ENCODE peak calls at places on chromosomes 7 and 10, in eight cellular contexts. N is SW480; M is cardiac muscle cell; U is iPS-NIHi11; K is AML-193; R is GM12891; V is effector CD4-positive, alpha-beta T cell; F is NCI-H1436. I is an unnamed sample.
A peak's percentile ranks its signal among the peaks of the same experiment; 100 is the strongest.

GRCh38 chr10:49332768-49333167 is 33.8 kb downstream of the C10orf71 start:
- DNase-seq in K (no peak), F (no peak), M (no peak), N (no peak), U (no peak), V (no peak), R (no peak), I (no peak)

GRCh38 chr7:158919686-158920085 is 63.3 kb downstream of the DYNC2I1 start:
- DNase-seq in F (no peak), N (no peak), U (no peak), K (no peak), R (no peak), V (no peak), M (no peak), I (no peak)

GRCh38 chr10:48533951-48534720 is 70.7 kb downstream of the ARHGAP22 start:
- DNase-seq in N (no peak), F (no peak), U (peak; percentile 56), M (peak; percentile 22), K (no peak), V (no peak), R (no peak), I (peak; percentile 40)

GRCh38 chr7:1454471-1455065 is 4.7 kb downstream of the MICALL2 start:
- DNase-seq in F (no peak), N (no peak), K (no peak), R (no peak), M (no peak), U (no peak), V (no peak), I (no peak)

GRCh38 chr10:103069453-103070331 is 123.4 kb downstream of the NT5C2 start:
- DNase-seq in N (peak; percentile 52), U (peak; percentile 81), V (peak; percentile 59), R (no peak), M (peak; percentile 78), F (peak; percentile 65), K (peak; percentile 30), I (peak; percentile 39)

GRCh38 chr10:112227331-112227961 is 43.9 kb upstream of the GPAM start:
- DNase-seq in N (peak; percentile 35), R (no peak), K (peak; percentile 36), M (no peak), V (no peak), F (no peak), U (no peak), I (no peak)

GRCh38 chr10:128011059-128011979 is 104.4 kb downstream of the PTPRE start:
- DNase-seq in M (peak; percentile 83), U (peak; percentile 95), R (peak; percentile 82), V (peak; percentile 84), F (peak; percentile 65), N (peak; percentile 51), K (peak; percentile 54), I (peak; percentile 41)

GRCh38 chr10:97096327-97097153 is 89.2 kb downstream of the SLIT1 start:
- DNase-seq in F (no peak), V (no peak), N (no peak), R (no peak), M (peak; percentile 88), K (no peak), U (no peak), I (no peak)

GRCh38 chr7:122764020-122764419 is 61.3 kb upstream of the RNF148 start:
- DNase-seq in F (no peak), U (no peak), V (no peak), R (no peak), K (no peak), N (no peak), M (no peak), I (no peak)

GRCh38 chr10:132395704-132396494 is 1.1 kb upstream of the PWWP2B start:
- DNase-seq in N (no peak), K (no peak), M (peak; percentile 84), F (no peak), R (no peak), V (peak; percentile 20), U (peak; percentile 85), I (no peak)

GRCh38 chr7:130276796-130277762 is 10.4 kb downstream of the CPA2 start:
- DNase-seq in R (no peak), K (no peak), F (peak; percentile 55), V (no peak), M (no peak), U (no peak), N (no peak), I (no peak)

GRCh38 chr10:83724471-83725241 is 414.7 kb upstream of the GHITM start:
- DNase-seq in V (no peak), U (no peak), F (no peak), K (no peak), N (no peak), R (peak; percentile 2), M (no peak), I (no peak)

GRCh38 chr7:41886257-41886905 is 183.5 kb upstream of the INHBA start:
- DNase-seq in N (no peak), V (no peak), F (no peak), M (no peak), R (no peak), U (no peak), K (no peak), I (no peak)

GRCh38 chr7:45123913-45124312 is 12.4 kb upstream of the TBRG4 start:
- DNase-seq in V (no peak), K (no peak), M (no peak), U (peak; percentile 65), N (no peak), F (no peak), R (no peak), I (no peak)

GRCh38 chr10:52801951-52802350 is 29.4 kb upstream of the MBL2 start:
- DNase-seq in R (no peak), N (no peak), U (no peak), M (no peak), K (no peak), F (no peak), V (no peak), I (no peak)

GRCh38 chr10:132103116-132103910 is 37.6 kb downstream of the JAKMIP3 start:
- DNase-seq in K (no peak), F (no peak), V (no peak), U (no peak), M (no peak), N (no peak), R (no peak), I (no peak)